ENCODE peak calls at places on chromosome 14, in six cellular contexts. One of them, this sample, is unnamed.

GRCh38 chr14:31990959-31991541 is 86.1 kb upstream of the ARHGAP5 start:
- DNase-seq in hepatocyte: no peak
- DNase-seq in fibroblast of lung: peak; percentile 83
- DNase-seq in MM.1S: no peak
- DNase-seq in PC-9: no peak
- DNase-seq in GM23338: no peak
- DNase-seq in this sample: no peak

GRCh38 chr14:21264025-21264801 is 5.0 kb downstream of the HNRNPC start:
- DNase-seq in hepatocyte: no peak
- DNase-seq in fibroblast of lung: peak; percentile 91
- DNase-seq in MM.1S: peak; percentile 25
- DNase-seq in PC-9: peak; percentile 82
- DNase-seq in GM23338: no peak
- DNase-seq in this sample: no peak

GRCh38 chr14:105315211-105315721 is 718 bp downstream of the PACS2 start:
- DNase-seq in hepatocyte: peak; percentile 66
- DNase-seq in fibroblast of lung: peak; percentile 33
- DNase-seq in MM.1S: peak; percentile 42
- DNase-seq in PC-9: peak; percentile 58
- DNase-seq in GM23338: peak; percentile 67
- DNase-seq in this sample: peak; percentile 40

GRCh38 chr14:23147676-23148075 is 28.6 kb upstream of the CEBPE start:
- DNase-seq in hepatocyte: peak; percentile 54
- DNase-seq in fibroblast of lung: peak; percentile 49
- DNase-seq in MM.1S: no peak
- DNase-seq in PC-9: peak; percentile 43
- DNase-seq in GM23338: no peak
- DNase-seq in this sample: no peak

GRCh38 chr14:101124860-101125259 is 221.3 kb upstream of the RTL1 start:
- DNase-seq in hepatocyte: no peak
- DNase-seq in fibroblast of lung: no peak
- DNase-seq in MM.1S: no peak
- DNase-seq in PC-9: no peak
- DNase-seq in GM23338: no peak
- DNase-seq in this sample: no peak

GRCh38 chr14:93733231-93733630 is 55.1 kb downstream of the PRIMA1 start:
- DNase-seq in hepatocyte: no peak
- DNase-seq in fibroblast of lung: no peak
- DNase-seq in MM.1S: no peak
- DNase-seq in PC-9: no peak
- DNase-seq in GM23338: no peak
- DNase-seq in this sample: no peak

GRCh38 chr14:67358914-67359313 is 690 bp downstream of the ATP6V1D start:
- DNase-seq in hepatocyte: peak; percentile 31
- DNase-seq in fibroblast of lung: no peak
- DNase-seq in MM.1S: no peak
- DNase-seq in PC-9: no peak
- DNase-seq in GM23338: peak; percentile 54
- DNase-seq in this sample: no peak

GRCh38 chr14:70027785-70028428 is 148.7 kb downstream of the SMOC1 start:
- DNase-seq in hepatocyte: peak; percentile 83
- DNase-seq in fibroblast of lung: peak; percentile 10
- DNase-seq in MM.1S: peak; percentile 18
- DNase-seq in PC-9: no peak
- DNase-seq in GM23338: peak; percentile 89
- DNase-seq in this sample: peak; percentile 69

GRCh38 chr14:34014936-34015335 is 64.1 kb upstream of the EGLN3 start:
- DNase-seq in hepatocyte: no peak
- DNase-seq in fibroblast of lung: no peak
- DNase-seq in MM.1S: no peak
- DNase-seq in PC-9: no peak
- DNase-seq in GM23338: no peak
- DNase-seq in this sample: peak; percentile 38

GRCh38 chr14:63853831-63854293 is 1.1 kb downstream of the SYNE2 start:
- DNase-seq in hepatocyte: peak; percentile 72
- DNase-seq in fibroblast of lung: peak; percentile 56
- DNase-seq in MM.1S: peak; percentile 50
- DNase-seq in PC-9: peak; percentile 75
- DNase-seq in GM23338: peak; percentile 46
- DNase-seq in this sample: peak; percentile 68

GRCh38 chr14:100084591-100084990 is 19.4 kb downstream of the EVL start:
- DNase-seq in hepatocyte: no peak
- DNase-seq in fibroblast of lung: no peak
- DNase-seq in MM.1S: no peak
- DNase-seq in PC-9: no peak
- DNase-seq in GM23338: no peak
- DNase-seq in this sample: no peak

GRCh38 chr14:95196268-95196667 is 38.9 kb upstream of the DICER1 start:
- DNase-seq in hepatocyte: no peak
- DNase-seq in fibroblast of lung: no peak
- DNase-seq in MM.1S: no peak
- DNase-seq in PC-9: no peak
- DNase-seq in GM23338: peak; percentile 45
- DNase-seq in this sample: no peak

GRCh38 chr14:25800841-25801240 is 750.9 kb upstream of the STXBP6 start:
- DNase-seq in hepatocyte: no peak
- DNase-seq in fibroblast of lung: no peak
- DNase-seq in MM.1S: no peak
- DNase-seq in PC-9: no peak
- DNase-seq in GM23338: no peak
- DNase-seq in this sample: no peak

GRCh38 chr14:47917344-47917954 is 242.0 kb upstream of the MDGA2 start:
- DNase-seq in hepatocyte: peak; percentile 61
- DNase-seq in fibroblast of lung: peak; percentile 25
- DNase-seq in MM.1S: peak; percentile 20
- DNase-seq in PC-9: no peak
- DNase-seq in GM23338: peak; percentile 77
- DNase-seq in this sample: no peak

GRCh38 chr14:105419305-105420091 is at the start of gene MTA1:
- DNase-seq in hepatocyte: peak; percentile 77
- DNase-seq in fibroblast of lung: peak; percentile 15
- DNase-seq in MM.1S: no peak
- DNase-seq in PC-9: no peak
- DNase-seq in GM23338: peak; percentile 72
- DNase-seq in this sample: peak; percentile 59

GRCh38 chr14:24938593-24938992 is 111.4 kb downstream of the STXBP6 start:
- DNase-seq in hepatocyte: no peak
- DNase-seq in fibroblast of lung: peak; percentile 67
- DNase-seq in MM.1S: no peak
- DNase-seq in PC-9: no peak
- DNase-seq in GM23338: peak; percentile 16
- DNase-seq in this sample: no peak

GRCh38 chr14:73723411-73723798 is 9.2 kb upstream of the PNMA1 start:
- DNase-seq in hepatocyte: no peak
- DNase-seq in fibroblast of lung: peak; percentile 84
- DNase-seq in MM.1S: no peak
- DNase-seq in PC-9: no peak
- DNase-seq in GM23338: no peak
- DNase-seq in this sample: no peak

DNA sequence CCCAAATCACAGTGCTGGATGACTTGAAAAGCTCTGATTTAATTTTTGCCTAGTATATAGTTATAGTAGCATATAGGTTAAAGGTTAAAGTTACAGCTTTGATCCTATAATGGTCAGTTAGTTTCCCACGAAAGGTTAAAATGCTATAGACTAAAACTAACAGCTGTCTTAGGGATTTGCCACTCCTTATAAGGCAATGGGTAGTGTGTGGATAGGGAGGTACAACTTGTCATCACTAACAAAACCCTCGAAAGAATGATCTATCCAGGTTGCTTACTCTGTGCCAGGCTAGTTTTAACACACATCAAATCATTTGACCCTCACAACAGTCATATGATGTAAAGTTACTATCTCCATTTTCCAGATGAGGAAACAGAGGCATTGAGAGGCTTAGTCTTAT is 11.7 kb downstream of the RCOR1 start:
- DNase-seq in hepatocyte: no peak
- DNase-seq in fibroblast of lung: no peak
- DNase-seq in MM.1S: no peak
- DNase-seq in PC-9: no peak
- DNase-seq in GM23338: no peak
- DNase-seq in this sample: no peak
- H3K4me3 ChIP-seq in hepatocyte: no peak overlapping the region
- H3K4me3 ChIP-seq in fibroblast of lung: no peak overlapping the region
- H3K4me3 ChIP-seq in MM.1S: no peak overlapping the region
- H3K4me3 ChIP-seq in PC-9: no peak overlapping the region
- H3K4me3 ChIP-seq in GM23338: no peak overlapping the region
- H3K4me3 ChIP-seq in this sample: no peak overlapping the region

GRCh38 chr14:36553650-36554260 is 28.7 kb downstream of the NKX2-8 start:
- DNase-seq in hepatocyte: peak; percentile 72
- DNase-seq in fibroblast of lung: peak; percentile 42
- DNase-seq in MM.1S: peak; percentile 47
- DNase-seq in PC-9: peak; percentile 36
- DNase-seq in GM23338: peak; percentile 77
- DNase-seq in this sample: peak; percentile 34
- TF ChIP-seq CTCF in hepatocyte: peak; percentile 67
- TF ChIP-seq CTCF in fibroblast of lung: peak; percentile 74
- TF ChIP-seq CTCF in MM.1S: peak; percentile 35
- TF ChIP-seq CTCF in PC-9: peak; percentile 65
- TF ChIP-seq CTCF in GM23338: peak; percentile 61
- TF ChIP-seq CTCF in this sample: peak; percentile 77

DNA sequence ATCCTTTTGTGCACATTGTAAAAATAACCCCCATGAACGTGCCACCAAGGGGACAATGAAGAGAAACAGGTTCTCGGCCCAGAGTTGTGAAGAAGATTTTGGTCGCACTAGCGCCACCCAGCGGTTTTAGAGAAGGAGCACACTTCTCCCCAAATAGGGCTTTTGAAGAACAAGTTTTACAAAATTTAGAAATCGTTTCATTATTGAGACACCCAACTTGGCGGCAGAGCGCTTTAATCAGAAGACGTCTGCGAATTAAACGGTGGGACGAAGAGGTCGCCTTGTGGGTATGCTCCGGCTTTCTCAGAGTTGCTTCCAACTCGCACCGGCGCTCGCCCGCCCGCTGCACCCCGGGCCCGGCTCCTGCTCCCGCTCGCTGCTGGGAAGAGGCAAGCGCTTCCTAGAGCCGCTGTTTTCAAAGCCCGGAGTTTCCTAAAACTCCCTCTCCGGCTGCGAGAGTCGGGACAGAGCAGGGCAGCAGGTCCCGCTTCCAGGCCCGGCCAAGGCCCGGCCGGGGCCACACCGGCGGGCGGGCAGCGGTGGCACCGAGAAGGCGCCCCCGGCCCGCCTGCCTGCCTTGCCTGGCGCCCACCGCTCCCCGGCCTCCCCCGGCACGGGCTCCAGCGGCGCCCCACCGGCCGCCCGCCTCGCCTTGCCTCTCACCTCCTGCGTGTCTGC is 672 bp downstream of the FOXA1 start:
- DNase-seq in hepatocyte: peak; percentile 90
- DNase-seq in fibroblast of lung: peak; percentile 64
- DNase-seq in MM.1S: peak; percentile 74
- DNase-seq in PC-9: peak; percentile 68
- DNase-seq in GM23338: peak; percentile 89
- DNase-seq in this sample: no peak
- TF ChIP-seq EZH2 in hepatocyte: peak; percentile 53
- TF ChIP-seq EZH2 in fibroblast of lung: peak; percentile 34
- TF ChIP-seq EZH2 in MM.1S: no peak
- TF ChIP-seq EZH2 in PC-9: no peak
- TF ChIP-seq EZH2 in GM23338: peak; percentile 72
- TF ChIP-seq EZH2 in this sample: no peak

GRCh38 chr14:74954232-74954946 is 1.0 kb downstream of the PGF start:
- DNase-seq in hepatocyte: peak; percentile 63
- DNase-seq in fibroblast of lung: no peak
- DNase-seq in MM.1S: no peak
- DNase-seq in PC-9: no peak
- DNase-seq in GM23338: no peak
- DNase-seq in this sample: no peak

GRCh38 chr14:74952195-74952665 is 3.2 kb downstream of the PGF start:
- DNase-seq in hepatocyte: no peak
- DNase-seq in fibroblast of lung: no peak
- DNase-seq in MM.1S: no peak
- DNase-seq in PC-9: no peak
- DNase-seq in GM23338: no peak
- DNase-seq in this sample: no peak

GRCh38 chr14:74953686-74954085 is 1.7 kb downstream of the PGF start:
- DNase-seq in hepatocyte: no peak
- DNase-seq in fibroblast of lung: no peak
- DNase-seq in MM.1S: no peak
- DNase-seq in PC-9: no peak
- DNase-seq in GM23338: no peak
- DNase-seq in this sample: no peak

GRCh38 chr14:74951443-74952194 is 3.8 kb downstream of the PGF start:
- DNase-seq in hepatocyte: peak; percentile 61
- DNase-seq in fibroblast of lung: no peak
- DNase-seq in MM.1S: no peak
- DNase-seq in PC-9: no peak
- DNase-seq in GM23338: no peak
- DNase-seq in this sample: no peak

GRCh38 chr14:74952697-74953484 is 2.5 kb downstream of the PGF start:
- DNase-seq in hepatocyte: peak; percentile 12
- DNase-seq in fibroblast of lung: no peak
- DNase-seq in MM.1S: no peak
- DNase-seq in PC-9: no peak
- DNase-seq in GM23338: no peak
- DNase-seq in this sample: no peak
- H3K4me3 ChIP-seq in hepatocyte: no peak overlapping the region
- H3K4me3 ChIP-seq in fibroblast of lung: no peak overlapping the region
- H3K4me3 ChIP-seq in MM.1S: no peak overlapping the region
- H3K4me3 ChIP-seq in PC-9: no peak overlapping the region
- H3K4me3 ChIP-seq in GM23338: no peak overlapping the region
- H3K4me3 ChIP-seq in this sample: no peak overlapping the region

DNA sequence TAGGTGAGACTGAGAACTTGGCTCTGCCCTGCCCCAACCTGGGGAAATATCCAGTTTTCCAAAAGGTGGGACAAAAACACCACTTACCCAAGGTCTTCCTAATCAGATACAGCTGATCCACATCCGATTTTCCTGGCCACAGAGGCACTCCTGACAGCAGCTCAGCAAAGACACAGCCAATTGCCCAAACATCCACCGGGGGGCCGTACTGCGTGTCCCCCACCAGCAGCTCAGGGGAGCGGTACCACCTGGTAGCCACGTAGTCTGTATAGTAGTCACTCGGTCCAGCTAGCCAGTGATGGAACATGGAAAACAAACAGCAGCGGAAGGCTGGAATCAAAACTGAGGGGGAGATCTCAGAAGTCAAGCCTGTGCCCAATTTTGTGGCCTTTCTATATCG is 28.8 kb downstream of the DMAC2L start:
- DNase-seq in hepatocyte: no peak
- DNase-seq in fibroblast of lung: no peak
- DNase-seq in MM.1S: no peak
- DNase-seq in PC-9: no peak
- DNase-seq in GM23338: peak; percentile 68
- DNase-seq in this sample: peak; percentile 25
- TF ChIP-seq CTCF in hepatocyte: no peak
- TF ChIP-seq CTCF in fibroblast of lung: peak; percentile 5
- TF ChIP-seq CTCF in MM.1S: no peak
- TF ChIP-seq CTCF in PC-9: no peak
- TF ChIP-seq CTCF in GM23338: peak; percentile 58
- TF ChIP-seq CTCF in this sample: peak; percentile 52

DNA sequence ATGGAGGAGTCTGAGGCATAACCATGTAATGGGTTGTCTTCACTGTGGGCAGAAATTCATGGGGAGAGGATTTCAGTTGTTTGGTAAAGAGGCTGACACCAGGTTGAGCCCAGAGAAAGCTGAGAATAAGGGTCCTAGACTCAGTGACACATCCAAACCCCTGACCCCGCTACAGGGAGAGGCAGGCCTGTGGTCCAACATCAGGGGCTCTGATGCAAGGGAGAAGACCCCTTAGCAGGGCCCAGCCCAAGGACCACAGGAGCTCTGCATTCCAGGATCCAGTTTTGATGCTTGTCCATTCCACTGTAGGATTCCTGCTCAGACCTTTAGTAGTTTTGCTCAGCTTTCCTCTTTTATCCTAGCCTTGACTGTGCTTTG is 15.5 kb downstream of the GPR68 start:
- DNase-seq in hepatocyte: no peak
- DNase-seq in fibroblast of lung: no peak
- DNase-seq in MM.1S: no peak
- DNase-seq in PC-9: no peak
- DNase-seq in GM23338: no peak
- DNase-seq in this sample: no peak
- TF ChIP-seq EZH2 in hepatocyte: no peak
- TF ChIP-seq EZH2 in fibroblast of lung: no peak
- TF ChIP-seq EZH2 in MM.1S: no peak
- TF ChIP-seq EZH2 in PC-9: no peak
- TF ChIP-seq EZH2 in GM23338: no peak
- TF ChIP-seq EZH2 in this sample: no peak